ENCODE peak calls at places on chromosome 5, in nine cellular contexts. Z, H, A, T, F, U, G, D and P are unnamed samples.

GRCh38 chr5:169886033-169886432 is 94.3 kb downstream of the INSYN2B start:
- DNase-seq in U (no peak), Z (no peak), F (no peak), T (no peak), H (no peak), A (no peak), D (no peak), G (no peak), P (no peak)

GRCh38 chr5:343461-344401 is 22.2 kb downstream of the AHRR start:
- DNase-seq in Z (no peak), H (no peak), U (peak), T (peak), G (no peak), F (peak), A (peak), D (peak), P (no peak)

GRCh38 chr5:125584119-125584518 is 837.7 kb upstream of the ZNF608 start:
- DNase-seq in H (no peak), F (no peak), T (no peak), D (no peak), G (no peak), A (no peak), U (no peak), Z (no peak), P (no peak)

GRCh38 chr5:150142800-150143724 is 12.6 kb downstream of the PDGFRB start:
- DNase-seq in T (peak), H (peak), F (peak), U (peak), D (no peak), Z (no peak), G (peak), A (peak), P (peak)

GRCh38 chr5:60066502-60066901 is 173.0 kb upstream of the PDE4D start:
- DNase-seq in Z (no peak), U (no peak), F (no peak), A (no peak), D (no peak), H (no peak), G (no peak), T (peak), P (no peak)

GRCh38 chr5:160802567-160802966 is 49.4 kb downstream of the ATP10B start:
- DNase-seq in D (no peak), F (no peak), Z (no peak), T (no peak), H (no peak), A (no peak), G (no peak), U (peak), P (no peak)

GRCh38 chr5:153660919-153661318 is 170.4 kb downstream of the GRIA1 start:
- DNase-seq in D (no peak), Z (no peak), F (no peak), H (no peak), A (no peak), G (no peak), T (peak), U (no peak), P (no peak)

GRCh38 chr5:15023266-15023665 is 151.7 kb upstream of the ANKH start:
- DNase-seq in Z (no peak), F (no peak), G (no peak), H (no peak), U (no peak), T (no peak), D (no peak), A (no peak), P (no peak)

GRCh38 chr5:103271570-103272289 is 13.2 kb downstream of the MACIR start:
- DNase-seq in H (no peak), Z (no peak), U (no peak), D (peak), A (no peak), F (no peak), G (no peak), T (peak), P (no peak)

GRCh38 chr5:125134216-125135081 is 388.0 kb upstream of the ZNF608 start:
- DNase-seq in F (no peak), A (no peak), G (no peak), T (peak), D (peak), U (no peak), Z (no peak), H (no peak), P (no peak)

GRCh38 chr5:139648205-139649081 is at the start of gene CXXC5:
- DNase-seq in G (peak), F (peak), T (peak), U (peak), Z (no peak), A (peak), H (no peak), D (peak), P (no peak)

GRCh38 chr5:93008502-93009167 is 572.4 kb downstream of the NR2F1-AS1 start:
- DNase-seq in H (no peak), G (no peak), D (no peak), U (no peak), T (no peak), F (no peak), Z (no peak), A (no peak), P (no peak)

GRCh38 chr5:38556599-38557308 is at the start of gene LIFR:
- DNase-seq in D (peak), Z (no peak), T (peak), U (peak), H (peak), F (peak), G (peak), A (peak), P (peak)

GRCh38 chr5:143820451-143820850 is 8.5 kb downstream of the HMHB1 start:
- DNase-seq in A (no peak), F (no peak), D (no peak), U (no peak), T (no peak), H (no peak), G (no peak), Z (no peak), P (no peak)

GRCh38 chr5:133275631-133276030 is 223.8 kb downstream of the HSPA4 start:
- DNase-seq in G (no peak), U (no peak), D (no peak), A (no peak), Z (no peak), F (no peak), T (no peak), H (no peak), P (no peak)

GRCh38 chr5:103519550-103519949 is 43.0 kb downstream of the NUDT12 start:
- DNase-seq in A (no peak), H (no peak), T (peak), G (no peak), F (no peak), D (no peak), Z (no peak), U (no peak), P (no peak)

GRCh38 chr5:128538249-128539037 is 398 bp upstream of the FBN2 start:
- DNase-seq in Z (no peak), U (peak), F (peak), D (peak), G (peak), T (peak), H (peak), A (no peak), P (no peak)

GRCh38 chr5:81422671-81423070 is 28.7 kb upstream of the ACOT12 start:
- DNase-seq in F (peak), U (no peak), D (no peak), Z (no peak), G (no peak), A (no peak), T (peak), H (no peak), P (no peak)

GRCh38 chr5:57581772-57582171 is 99.2 kb upstream of the ACTBL2 start:
- DNase-seq in Z (no peak), G (no peak), A (no peak), F (no peak), T (no peak), D (no peak), H (no peak), U (no peak), P (no peak)

GRCh38 chr5:145531038-145531734 is 304.0 kb downstream of the PRELID2 start:
- DNase-seq in T (peak), H (no peak), Z (no peak), F (peak), U (peak), G (peak), A (peak), D (peak), P (peak)

GRCh38 chr5:154199263-154199662 is 8.7 kb downstream of the GALNT10 start:
- DNase-seq in H (no peak), G (no peak), Z (no peak), D (no peak), A (no peak), F (peak), T (no peak), U (no peak), P (no peak)

GRCh38 chr5:34655354-34655991 is 655 bp upstream of the RAI14 start:
- DNase-seq in T (peak), Z (no peak), U (peak), D (peak), F (peak), G (peak), A (peak), H (peak), P (peak)

GRCh38 chr5:40619406-40619805 is 60.3 kb upstream of the PTGER4 start:
- DNase-seq in U (no peak), A (no peak), H (no peak), G (no peak), D (no peak), T (no peak), Z (no peak), F (no peak), P (no peak)

GRCh38 chr5:144710620-144711019 is 539.9 kb downstream of the KCTD16 start:
- DNase-seq in G (no peak), D (no peak), U (no peak), T (no peak), Z (no peak), A (no peak), H (no peak), F (no peak), P (no peak)

GRCh38 chr5:122424211-122424610 is 112.2 kb downstream of the SNCAIP start:
- DNase-seq in A (no peak), U (no peak), H (no peak), G (no peak), F (no peak), T (no peak), Z (no peak), D (no peak), P (no peak)

GRCh38 chr5:141001854-141002666 is 35.8 kb downstream of the PCDHAC2 start:
- DNase-seq in H (no peak), U (peak), Z (no peak), G (no peak), T (no peak), D (peak), F (peak), A (no peak), P (no peak)

GRCh38 chr5:71882826-71883744 is 164.0 kb downstream of the CARTPT start:
- DNase-seq in T (peak), G (no peak), D (no peak), U (no peak), F (no peak), Z (no peak), H (no peak), A (no peak), P (no peak)

GRCh38 chr5:141958773-141959172 is 771 bp upstream of the PCDH12 start:
- DNase-seq in A (no peak), H (no peak), D (peak), G (no peak), Z (no peak), F (no peak), U (no peak), T (peak), P (no peak)

GRCh38 chr5:178182158-178182876 is 4.9 kb downstream of the GMCL2 start:
- DNase-seq in A (no peak), G (no peak), T (no peak), F (no peak), Z (no peak), D (no peak), H (no peak), U (no peak), P (no peak)

GRCh38 chr5:10533218-10533617 is 30.7 kb upstream of the ANKRD33B start:
- DNase-seq in Z (no peak), F (no peak), D (no peak), A (no peak), H (no peak), G (no peak), U (no peak), T (no peak), P (no peak)

DNA sequence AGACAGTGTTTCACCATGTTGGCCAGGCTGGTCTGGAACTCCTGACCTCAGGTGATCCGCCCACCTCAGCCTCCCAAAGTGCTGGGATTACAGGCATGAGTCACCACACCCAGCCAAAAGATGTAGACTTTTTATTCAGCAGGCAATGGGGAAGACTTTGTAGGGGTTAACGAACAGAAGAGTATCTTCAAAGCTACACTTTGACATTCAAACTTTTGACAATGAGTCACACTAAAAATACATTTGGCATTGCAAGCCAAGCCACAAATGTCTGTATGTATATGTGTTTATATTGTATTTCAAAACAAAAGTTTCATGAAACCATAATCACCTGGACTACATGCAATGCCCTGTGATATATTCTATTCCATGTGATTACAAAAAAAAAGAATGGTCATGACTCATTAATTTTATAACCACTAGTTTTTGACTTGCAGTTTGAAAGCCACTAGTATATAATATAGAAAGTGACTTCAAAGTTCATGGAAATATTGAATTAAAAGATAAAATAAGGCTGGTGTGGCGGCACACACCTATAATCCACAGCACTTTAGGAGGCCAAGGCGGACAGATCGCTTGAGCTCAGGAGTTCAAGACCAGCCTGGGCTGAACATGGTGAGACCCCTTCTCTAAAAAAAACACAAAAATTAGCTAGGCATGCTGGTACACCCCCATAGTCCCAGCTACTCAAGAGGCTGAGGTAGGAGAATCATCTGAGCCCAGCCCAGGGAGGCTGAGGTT is 8.3 kb downstream of the DIMT1 start:
- DNase-seq in G (no peak), F (no peak), D (no peak), Z (no peak), U (no peak), A (no peak), T (peak), H (no peak), P (no peak)
- TF ChIP-seq POLR2A in G (no peak), F (no peak), D (no peak), Z (no peak), U (no peak), A (no peak), T (no peak), H (no peak), P (no peak)

DNA sequence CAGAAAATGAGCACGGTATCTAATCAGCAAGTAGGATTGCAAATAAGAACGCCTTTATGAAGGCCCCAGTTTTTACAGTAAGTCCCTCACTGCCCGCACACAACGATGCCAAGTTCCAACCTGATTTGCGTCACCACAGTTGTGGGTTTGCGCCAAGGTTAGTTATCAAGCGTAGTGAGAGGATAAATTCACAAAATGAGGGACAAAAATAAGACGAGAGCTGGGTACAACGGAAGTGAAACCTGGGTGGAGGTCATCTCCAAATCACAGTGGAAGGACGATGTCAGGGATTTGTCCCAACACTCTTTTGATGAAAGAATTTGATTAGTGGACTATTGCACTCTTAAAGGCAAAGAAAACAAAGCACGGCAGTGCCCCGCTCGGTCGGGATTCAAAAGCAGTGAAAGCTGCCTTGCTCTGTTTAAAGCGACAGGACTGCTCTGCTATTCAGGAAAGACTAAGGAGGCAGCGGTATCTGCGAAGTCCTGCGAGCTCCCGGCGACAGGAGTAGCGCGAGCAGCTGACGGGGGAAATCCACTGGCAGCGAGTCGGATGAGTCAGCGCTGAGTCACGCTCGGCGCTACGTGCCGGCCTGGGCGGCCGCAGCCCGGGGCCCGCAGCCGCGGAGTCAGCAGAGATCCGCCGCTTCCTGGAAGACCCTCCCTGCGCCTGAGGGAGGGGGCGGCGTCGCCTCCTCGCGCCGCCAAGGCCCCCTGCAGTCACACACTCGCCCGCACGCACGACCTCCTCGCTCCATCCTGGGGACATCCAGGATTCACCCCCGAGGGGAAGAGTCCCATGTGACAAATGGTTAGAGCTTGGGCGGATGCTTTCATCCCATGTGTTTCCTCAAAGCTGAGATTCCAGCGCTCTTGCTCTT is 102.8 kb downstream of the ARRDC3 start:
- DNase-seq in F (peak), H (peak), G (peak), D (peak), U (peak), T (peak), Z (peak), A (peak), P (peak)
- TF ChIP-seq POLR2A in F (peak), H (peak), G (no peak), D (peak), U (peak), T (peak), Z (peak), A (peak), P (no peak)

DNA sequence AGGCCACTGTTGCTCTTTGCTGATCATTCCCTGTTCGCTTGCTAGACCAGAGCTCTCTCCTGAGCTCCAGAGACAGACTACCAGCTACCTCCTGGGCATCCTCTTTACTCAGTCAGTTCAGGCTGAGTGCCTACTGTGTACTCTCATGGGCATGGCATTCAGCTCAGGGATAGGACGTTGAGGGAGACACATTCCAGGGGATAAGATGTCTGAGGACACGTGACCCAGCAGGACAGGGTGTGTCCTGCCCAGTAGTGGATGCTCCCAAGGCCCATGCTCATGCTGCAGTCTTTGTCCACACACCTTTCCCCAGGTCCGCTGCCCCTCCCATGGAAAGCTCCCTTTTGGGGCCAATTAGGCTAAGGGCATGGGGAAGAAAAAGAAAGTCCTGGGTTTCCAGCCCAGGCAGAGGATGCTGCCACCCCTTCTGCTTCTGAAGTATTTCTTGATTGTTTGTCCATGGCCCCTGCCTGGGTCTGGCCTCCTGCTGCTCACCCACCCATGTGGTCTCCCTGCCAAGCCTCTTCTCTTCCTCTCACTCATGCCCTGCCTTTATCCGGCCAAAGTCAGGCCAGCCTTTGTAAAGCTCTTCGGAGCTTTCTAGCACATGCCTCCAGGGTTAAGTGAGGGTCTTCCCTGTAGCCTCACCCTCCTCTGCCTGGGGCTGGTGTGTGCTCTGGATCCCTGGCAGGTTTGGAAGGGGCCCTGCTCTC is 60.5 kb upstream of the PITX1 start:
- DNase-seq in U (no peak), Z (no peak), T (no peak), A (no peak), H (no peak), D (no peak), F (no peak), G (peak), P (peak)
- TF ChIP-seq POLR2A in U (no peak), Z (no peak), T (no peak), A (no peak), H (no peak), D (no peak), F (no peak), G (no peak), P (no peak)

GRCh38 chr5:179805529-179806249 is 977 bp downstream of the MGAT4B start:
- DNase-seq in Z (no peak), G (no peak), F (no peak), D (peak), A (no peak), T (no peak), H (no peak), U (no peak), P (peak)

GRCh38 chr5:179805070-179805528 is 1.6 kb downstream of the MGAT4B start:
- DNase-seq in T (no peak), G (peak), A (no peak), H (no peak), D (no peak), U (peak), F (no peak), Z (no peak), P (peak)

GRCh38 chr5:179804599-179804947 is 2.1 kb downstream of the MGAT4B start:
- DNase-seq in T (no peak), H (no peak), Z (no peak), U (no peak), A (no peak), D (no peak), G (no peak), F (no peak), P (no peak)

GRCh38 chr5:179803651-179804598 is 2.7 kb downstream of the MGAT4B start:
- DNase-seq in F (no peak), Z (no peak), T (peak), D (peak), U (no peak), A (no peak), G (peak), H (no peak), P (peak)

GRCh38 chr5:179806250-179807045 is at the start of gene MGAT4B:
- DNase-seq in T (peak), Z (no peak), F (no peak), H (peak), G (peak), U (peak), D (peak), A (peak), P (no peak)
- TF ChIP-seq POLR2A in T (peak), Z (peak), F (peak), H (peak), G (no peak), U (peak), D (peak), A (peak), P (no peak)

DNA sequence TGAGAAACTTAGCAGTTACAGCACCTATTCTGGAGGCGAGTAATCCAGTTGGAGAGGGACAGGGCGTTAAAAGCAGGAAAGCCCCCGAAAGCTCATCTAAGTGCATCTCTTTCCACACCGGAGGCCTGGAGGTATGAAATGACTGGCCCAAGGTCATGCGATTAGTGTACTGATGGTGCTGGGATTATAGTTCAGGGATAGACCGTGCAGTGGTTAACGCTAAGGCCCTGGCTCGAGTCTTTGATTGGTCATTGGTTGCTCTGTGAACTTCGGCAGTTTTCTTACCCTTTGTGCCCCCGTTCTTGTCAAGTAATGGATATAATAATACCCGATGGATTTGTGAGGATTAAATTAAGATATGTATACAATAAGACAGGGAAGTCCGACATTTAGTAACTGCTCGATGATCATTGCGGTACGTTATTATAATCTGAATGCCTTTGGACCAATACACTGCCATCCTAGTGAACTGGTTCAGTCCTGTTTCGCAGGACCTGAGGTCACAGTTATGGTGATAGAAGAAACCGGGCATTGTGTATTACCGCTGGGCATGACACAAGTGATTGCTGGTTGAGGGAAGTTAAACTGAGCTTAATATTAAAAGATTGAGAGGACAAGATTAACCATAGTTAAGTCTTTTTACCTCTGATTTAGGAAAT is 1.0 kb downstream of the CANX start:
- DNase-seq in U (peak), F (peak), G (peak), A (no peak), D (peak), T (peak), Z (no peak), H (no peak), P (no peak)
- TF ChIP-seq POLR2A in U (no peak), F (no peak), G (peak), A (no peak), D (no peak), T (peak), Z (no peak), H (no peak), P (no peak)

GRCh38 chr5:113846941-113847340 is 333.4 kb downstream of the YTHDC2 start:
- DNase-seq in T (no peak), F (no peak), Z (no peak), D (no peak), A (no peak), U (no peak), H (no peak), G (no peak), P (no peak)
- TF ChIP-seq POLR2A in T (no peak), F (no peak), Z (no peak), D (no peak), A (no peak), U (no peak), H (no peak), G (no peak), P (no peak)